ENCODE peak calls at places on chromosomes 1 and 21, in four cellular contexts. One of them, this sample, is unnamed.

GRCh38 chr1:72547412-72547811 is 265.1 kb upstream of the NEGR1 start:
- DNase-seq in K562: no peak
- DNase-seq in GM12878: no peak
- DNase-seq in IMR-90: no peak
- DNase-seq in this sample: no peak

GRCh38 chr1:150511985-150512660 is 3.4 kb upstream of the FALEC start:
- DNase-seq in GM12878: no peak
- DNase-seq in K562: no peak
- DNase-seq in IMR-90: no peak
- DNase-seq in this sample: no peak

GRCh38 chr1:1591452-1591851 is 8.5 kb downstream of the FNDC10 start:
- DNase-seq in K562: no peak
- DNase-seq in IMR-90: peak
- DNase-seq in GM12878: no peak
- DNase-seq in this sample: no peak

GRCh38 chr1:165853528-165854075 is 26.2 kb downstream of the UCK2 start:
- DNase-seq in K562: no peak
- DNase-seq in GM12878: no peak
- DNase-seq in IMR-90: peak
- DNase-seq in this sample: no peak

GRCh38 chr1:230705289-230706019 is 8.5 kb downstream of the AGT start:
- DNase-seq in IMR-90: no peak
- DNase-seq in GM12878: no peak
- DNase-seq in K562: no peak
- DNase-seq in this sample: no peak

GRCh38 chr1:153934746-153935145 is 11.8 kb downstream of the DENND4B start:
- DNase-seq in GM12878: no peak
- DNase-seq in K562: no peak
- DNase-seq in IMR-90: no peak
- DNase-seq in this sample: no peak

GRCh38 chr1:231523816-231524215 is 4.7 kb upstream of the TSNAX start:
- DNase-seq in IMR-90: peak
- DNase-seq in GM12878: no peak
- DNase-seq in K562: no peak
- DNase-seq in this sample: no peak

GRCh38 chr1:56064705-56065104 is 514.7 kb downstream of the PLPP3 start:
- DNase-seq in GM12878: no peak
- DNase-seq in IMR-90: peak
- DNase-seq in K562: no peak
- DNase-seq in this sample: peak

GRCh38 chr1:218430346-218430745 is 85.2 kb downstream of the TGFB2 start:
- DNase-seq in IMR-90: no peak
- DNase-seq in GM12878: no peak
- DNase-seq in K562: no peak
- DNase-seq in this sample: no peak

GRCh38 chr1:2137257-2138121 is 57.1 kb downstream of the FAAP20 start:
- DNase-seq in K562: no peak
- DNase-seq in GM12878: no peak
- DNase-seq in IMR-90: no peak
- DNase-seq in this sample: no peak

GRCh38 chr1:67686272-67687197 is 1.5 kb downstream of the GADD45A start:
- DNase-seq in IMR-90: peak
- DNase-seq in K562: peak
- DNase-seq in GM12878: peak
- DNase-seq in this sample: peak

GRCh38 chr1:165768513-165769394 is at the start of gene TMCO1:
- DNase-seq in GM12878: peak
- DNase-seq in K562: peak
- DNase-seq in IMR-90: peak
- DNase-seq in this sample: peak

GRCh38 chr1:108892356-108893140 is 15.8 kb downstream of the GPSM2 start:
- DNase-seq in IMR-90: peak
- DNase-seq in GM12878: no peak
- DNase-seq in K562: no peak
- DNase-seq in this sample: no peak

GRCh38 chr1:88647749-88648415 is 36.2 kb upstream of the PKN2 start:
- DNase-seq in K562: no peak
- DNase-seq in IMR-90: no peak
- DNase-seq in GM12878: no peak
- DNase-seq in this sample: no peak

GRCh38 chr1:24955161-24955560 is 25.1 kb upstream of the RUNX3 start:
- DNase-seq in K562: no peak
- DNase-seq in IMR-90: peak
- DNase-seq in GM12878: no peak
- DNase-seq in this sample: no peak

GRCh38 chr1:218475275-218475674 is 130.1 kb downstream of the TGFB2 start:
- DNase-seq in IMR-90: peak
- DNase-seq in K562: no peak
- DNase-seq in GM12878: no peak
- DNase-seq in this sample: peak

GRCh38 chr1:14987829-14988603 is 165.5 kb upstream of the TMEM51 start:
- DNase-seq in GM12878: no peak
- DNase-seq in IMR-90: no peak
- DNase-seq in K562: no peak
- DNase-seq in this sample: no peak

GRCh38 chr1:181685216-181685615 is 201.9 kb downstream of the CACNA1E start:
- DNase-seq in IMR-90: no peak
- DNase-seq in K562: no peak
- DNase-seq in GM12878: no peak
- DNase-seq in this sample: no peak

GRCh38 chr1:245108909-245109308 is 45.9 kb upstream of the KIF26B start:
- DNase-seq in K562: no peak
- DNase-seq in IMR-90: no peak
- DNase-seq in GM12878: no peak
- DNase-seq in this sample: no peak

GRCh38 chr1:228091084-228091483 is 8.6 kb downstream of the ARF1 start:
- DNase-seq in IMR-90: no peak
- DNase-seq in GM12878: no peak
- DNase-seq in K562: no peak
- DNase-seq in this sample: no peak

GRCh38 chr1:156144747-156145146 is 8.6 kb upstream of the SEMA4A start:
- DNase-seq in K562: no peak
- DNase-seq in GM12878: no peak
- DNase-seq in IMR-90: no peak
- DNase-seq in this sample: no peak

GRCh38 chr1:14083706-14084105 is 383.7 kb downstream of the PRDM2 start:
- DNase-seq in K562: no peak
- DNase-seq in GM12878: no peak
- DNase-seq in IMR-90: no peak
- DNase-seq in this sample: no peak

GRCh38 chr1:38000529-38001453 is 4.5 kb downstream of the FHL3 start:
- DNase-seq in GM12878: no peak
- DNase-seq in IMR-90: peak
- DNase-seq in K562: no peak
- DNase-seq in this sample: no peak

GRCh38 chr1:36962991-36963390 is 71.3 kb downstream of the GRIK3 start:
- DNase-seq in K562: no peak
- DNase-seq in IMR-90: no peak
- DNase-seq in GM12878: no peak
- DNase-seq in this sample: no peak

GRCh38 chr21:42827588-42827987 is 51.8 kb downstream of the WDR4 start:
- DNase-seq in IMR-90: no peak
- DNase-seq in GM12878: no peak
- DNase-seq in K562: no peak
- DNase-seq in this sample: no peak

GRCh38 chr1:202146279-202146678 is 1.7 kb upstream of the ARL8A start:
- DNase-seq in GM12878: no peak
- DNase-seq in K562: no peak
- DNase-seq in IMR-90: no peak
- DNase-seq in this sample: no peak

GRCh38 chr21:34886554-34887385 is 162.3 kb downstream of the RUNX1 start:
- DNase-seq in GM12878: no peak
- DNase-seq in K562: peak
- DNase-seq in IMR-90: no peak
- DNase-seq in this sample: no peak

GRCh38 chr1:237873487-237873927 is 17.2 kb downstream of the ZP4 start:
- DNase-seq in K562: no peak
- DNase-seq in GM12878: no peak
- DNase-seq in IMR-90: peak
- DNase-seq in this sample: peak

GRCh38 chr1:17553970-17554369 is 14.5 kb downstream of the ARHGEF10L start:
- DNase-seq in IMR-90: peak
- DNase-seq in K562: no peak
- DNase-seq in GM12878: peak
- DNase-seq in this sample: peak

GRCh38 chr1:157173900-157174410 is 35.8 kb upstream of the ETV3 start:
- DNase-seq in GM12878: no peak
- DNase-seq in IMR-90: no peak
- DNase-seq in K562: no peak
- DNase-seq in this sample: no peak

GRCh38 chr1:236576004-236576403 is 28.3 kb downstream of the HEATR1 start:
- DNase-seq in K562: no peak
- DNase-seq in GM12878: no peak
- DNase-seq in IMR-90: peak
- DNase-seq in this sample: no peak

GRCh38 chr1:46619656-46620055 is 3.0 kb upstream of the MOB3C start:
- DNase-seq in GM12878: no peak
- DNase-seq in IMR-90: no peak
- DNase-seq in K562: no peak
- DNase-seq in this sample: no peak

GRCh38 chr21:33251119-33251518 is 15.0 kb upstream of the IL10RB start:
- DNase-seq in GM12878: no peak
- DNase-seq in IMR-90: no peak
- DNase-seq in K562: no peak
- DNase-seq in this sample: no peak

GRCh38 chr1:22255341-22256212 is 112.7 kb upstream of the WNT4 start:
- DNase-seq in K562: no peak
- DNase-seq in IMR-90: no peak
- DNase-seq in GM12878: no peak
- DNase-seq in this sample: no peak
- TF ChIP-seq ELK1 in K562: no peak
- TF ChIP-seq ELK1 in IMR-90: no peak
- TF ChIP-seq ELK1 in GM12878: no peak
- TF ChIP-seq ELK1 in this sample: no peak

DNA sequence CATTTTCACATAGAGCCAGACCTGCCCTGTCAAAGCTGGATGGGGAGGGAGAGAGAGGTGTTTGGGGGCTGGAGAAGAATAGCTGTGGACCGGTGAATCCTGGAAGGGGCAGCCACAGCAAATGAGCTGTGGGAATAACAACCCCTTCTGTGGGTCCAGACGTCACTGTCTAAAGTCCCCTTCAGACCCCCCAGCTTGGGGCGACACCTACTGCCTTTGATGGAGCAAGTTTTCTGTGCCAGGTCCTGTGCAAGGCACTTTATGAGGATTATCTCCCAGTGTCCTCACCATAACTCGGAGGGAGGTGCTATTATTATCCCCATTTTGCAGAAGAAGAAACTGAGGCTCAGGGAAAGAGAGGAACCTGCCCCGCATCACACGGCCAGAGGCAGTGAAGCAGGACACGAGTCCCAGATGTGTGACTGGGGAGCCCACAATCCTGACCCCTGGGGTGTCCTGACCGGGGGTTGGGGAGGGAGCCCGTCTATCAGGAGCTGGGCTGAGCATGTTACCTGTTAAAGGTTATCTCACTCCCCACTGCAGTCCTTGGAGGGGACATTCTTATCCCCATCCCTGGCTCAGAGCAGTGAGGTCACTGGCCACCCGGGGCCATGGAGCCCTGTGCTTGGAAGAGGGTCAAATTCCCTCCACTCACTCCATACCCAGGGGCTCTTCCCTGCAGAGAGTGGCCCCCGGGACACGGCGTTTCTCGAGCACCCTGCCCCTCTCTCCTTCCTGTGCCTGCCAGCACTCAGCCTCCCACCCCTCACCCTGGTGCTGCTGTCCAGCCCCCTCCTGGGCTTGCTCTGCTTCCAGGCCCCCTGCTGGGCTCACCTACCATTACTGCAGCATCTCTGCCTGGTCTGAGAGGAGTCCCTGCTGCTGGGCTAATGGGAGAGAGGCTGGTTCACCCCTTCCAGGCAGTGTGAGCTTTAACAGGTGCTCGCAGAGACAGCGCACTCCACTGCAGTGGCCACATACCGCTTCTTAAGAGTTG is 132.9 kb downstream of the PTPRU start:
- DNase-seq in K562: no peak
- DNase-seq in GM12878: no peak
- DNase-seq in IMR-90: no peak
- DNase-seq in this sample: no peak
- TF ChIP-seq ELK1 in K562: no peak
- TF ChIP-seq ELK1 in GM12878: no peak
- TF ChIP-seq ELK1 in IMR-90: no peak
- TF ChIP-seq ELK1 in this sample: no peak

DNA sequence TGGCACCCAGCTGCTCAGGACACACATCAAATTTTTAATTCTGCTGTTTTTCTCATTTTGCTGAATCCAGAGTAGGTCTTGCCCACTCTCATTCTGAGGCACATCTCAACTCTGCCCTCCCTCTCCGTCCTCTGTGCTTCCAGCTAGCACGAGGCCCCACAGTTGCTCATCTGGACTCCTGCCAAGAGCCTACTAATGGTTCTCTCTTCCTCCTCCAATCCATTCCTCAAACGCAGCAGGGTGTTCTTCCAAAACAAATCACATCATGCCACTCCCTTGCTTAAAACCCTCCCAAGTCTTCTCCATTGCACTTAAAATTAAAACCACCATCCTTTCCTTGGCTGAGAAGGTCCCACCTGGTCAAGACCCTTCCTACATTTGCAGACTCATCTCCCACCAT is 49.8 kb upstream of the SCAF4 start:
- DNase-seq in IMR-90: peak
- DNase-seq in GM12878: no peak
- DNase-seq in K562: no peak
- DNase-seq in this sample: peak
- TF ChIP-seq ELK1 in IMR-90: no peak
- TF ChIP-seq ELK1 in GM12878: no peak
- TF ChIP-seq ELK1 in K562: no peak
- TF ChIP-seq ELK1 in this sample: no peak

GRCh38 chr1:65039508-65039907 is 73.2 kb upstream of the JAK1 start:
- DNase-seq in IMR-90: no peak
- DNase-seq in GM12878: no peak
- DNase-seq in K562: no peak
- DNase-seq in this sample: no peak

GRCh38 chr1:65044411-65044810 is 78.1 kb upstream of the JAK1 start:
- DNase-seq in K562: no peak
- DNase-seq in IMR-90: no peak
- DNase-seq in GM12878: no peak
- DNase-seq in this sample: no peak

GRCh38 chr1:65041014-65041413 is 74.7 kb upstream of the JAK1 start:
- DNase-seq in IMR-90: no peak
- DNase-seq in K562: no peak
- DNase-seq in GM12878: no peak
- DNase-seq in this sample: no peak

GRCh38 chr1:65045022-65045786 is 78.9 kb upstream of the JAK1 start:
- DNase-seq in GM12878: no peak
- DNase-seq in IMR-90: no peak
- DNase-seq in K562: no peak
- DNase-seq in this sample: no peak

GRCh38 chr1:65042467-65042866 is 76.1 kb upstream of the JAK1 start:
- DNase-seq in K562: no peak
- DNase-seq in IMR-90: no peak
- DNase-seq in GM12878: no peak
- DNase-seq in this sample: no peak
- TF ChIP-seq ELK1 in K562: no peak
- TF ChIP-seq ELK1 in IMR-90: no peak
- TF ChIP-seq ELK1 in GM12878: no peak
- TF ChIP-seq ELK1 in this sample: no peak